ENCODE peak calls at places on chromosomes 12 and 14, in four cellular contexts. M, E, X and J are unnamed samples.

GRCh38 chr12:18146375-18146774 is 56.4 kb upstream of the RERGL start:
- DNase-seq in E (no peak), M (no peak), X (no peak), J (no peak)

GRCh38 chr12:11755311-11755930 is 105.9 kb downstream of the ETV6 start:
- DNase-seq in E (peak), M (no peak), X (no peak), J (no peak)

GRCh38 chr12:48002773-48003218 is 1.5 kb downstream of the COL2A1 start:
- DNase-seq in E (peak), X (no peak), M (peak), J (no peak)

GRCh38 chr14:90599748-90600507 is 203.1 kb downstream of the CALM1 start:
- DNase-seq in M (no peak), X (no peak), E (peak), J (no peak)

GRCh38 chr14:87935081-87935828 is 57.7 kb downstream of the GALC start:
- DNase-seq in M (no peak), E (no peak), X (no peak), J (no peak)

GRCh38 chr12:19021646-19022045 is 107.9 kb upstream of the PLEKHA5 start:
- DNase-seq in X (no peak), M (no peak), E (peak), J (no peak)

GRCh38 chr14:54773171-54774006 is 129.2 kb downstream of the GCH1 start:
- DNase-seq in E (peak), M (peak), X (peak), J (peak)

GRCh38 chr14:53956427-53957201 is at the start of gene BMP4:
- DNase-seq in M (peak), X (peak), E (peak), J (peak)

GRCh38 chr12:91178139-91178561 is 4.5 kb downstream of the DCN start:
- DNase-seq in E (peak), X (no peak), M (peak), J (no peak)

GRCh38 chr14:39268393-39268792 is 34.7 kb downstream of the MIA2 start:
- DNase-seq in M (peak), E (peak), X (no peak), J (no peak)

GRCh38 chr12:3630111-3630510 is 122.8 kb downstream of the CRACR2A start:
- DNase-seq in X (no peak), E (no peak), M (no peak), J (no peak)

GRCh38 chr12:2395352-2395977 is 342.7 kb downstream of the CACNA1C start:
- DNase-seq in X (peak), E (peak), M (peak), J (peak)

GRCh38 chr12:27843714-27844245 is 63.7 kb upstream of the MANSC4 start:
- DNase-seq in M (peak), E (peak), X (no peak), J (no peak)

GRCh38 chr12:87413784-87414183 is 615.4 kb downstream of the C12orf50 start:
- DNase-seq in M (no peak), X (no peak), E (peak), J (no peak)

GRCh38 chr14:65910108-65910507 is 497.6 kb downstream of the FUT8 start:
- DNase-seq in E (peak), X (no peak), M (peak), J (no peak)

GRCh38 chr14:25396128-25396527 is 346.2 kb upstream of the STXBP6 start:
- DNase-seq in E (no peak), X (no peak), M (no peak), J (no peak)

GRCh38 chr14:89237923-89238529 is 179.0 kb downstream of the FOXN3 start:
- DNase-seq in E (peak), M (peak), X (no peak), J (peak)

GRCh38 chr14:35879141-35879648 is 53.1 kb downstream of the BRMS1L start:
- DNase-seq in E (peak), M (no peak), X (no peak), J (no peak)

GRCh38 chr14:54622189-54622958 is 55.4 kb downstream of the SAMD4A start:
- DNase-seq in X (no peak), M (no peak), E (no peak), J (no peak)

GRCh38 chr12:89154743-89155530 is 197.4 kb downstream of the DUSP6 start:
- DNase-seq in X (no peak), M (no peak), E (peak), J (no peak)

GRCh38 chr14:24160850-24161804 is at the start of gene IRF9:
- DNase-seq in X (peak), E (peak), M (peak), J (peak)

GRCh38 chr12:82942521-82942920 is 255.8 kb downstream of the TMTC2 start:
- DNase-seq in E (no peak), M (no peak), X (no peak), J (no peak)

GRCh38 chr14:76564471-76565119 is 188.7 kb downstream of the ESRRB start:
- DNase-seq in M (peak), X (no peak), E (no peak), J (peak)

GRCh38 chr14:105096206-105096875 is 31.1 kb upstream of the GPR132 start:
- DNase-seq in X (no peak), M (no peak), E (no peak), J (no peak)

GRCh38 chr12:47920913-47921312 is 16.1 kb upstream of the VDR start:
- DNase-seq in M (no peak), X (no peak), E (no peak), J (no peak)

GRCh38 chr12:95663525-95663924 is 112.2 kb upstream of the USP44 start:
- DNase-seq in E (no peak), X (no peak), M (no peak), J (no peak)

GRCh38 chr12:25102402-25102801 is 92.6 kb downstream of the DNAI7 start:
- DNase-seq in X (no peak), M (peak), E (no peak), J (no peak)

GRCh38 chr12:67594888-67595287 is 53.7 kb upstream of the DYRK2 start:
- DNase-seq in X (no peak), E (no peak), M (no peak), J (no peak)

DNA sequence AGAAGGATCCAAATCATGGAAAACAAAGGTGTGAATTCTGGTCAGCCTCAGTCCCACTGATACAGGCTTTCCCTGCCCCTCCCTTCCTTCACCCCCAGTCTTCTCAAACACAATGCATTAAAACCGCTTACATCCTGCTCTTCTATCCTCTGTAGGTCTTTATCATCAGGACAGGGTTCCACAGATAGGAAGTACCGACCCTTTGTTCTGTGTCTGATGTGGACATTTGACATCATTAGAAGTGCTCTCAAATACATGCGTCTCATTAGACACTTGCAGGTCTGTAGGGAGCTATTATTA is 339 bp downstream of the EDDM3B start:
- DNase-seq in X (no peak), M (peak), E (no peak), J (no peak)
- H3K56ac ChIP-seq in X (no peak), M (no peak), E (no peak), J (no peak)

GRCh38 chr14:64636980-64637429 is 67.2 kb upstream of the PLEKHG3 start:
- DNase-seq in E (no peak), X (no peak), M (no peak), J (no peak)
- H3K56ac ChIP-seq in E (no peak), X (no peak), M (no peak), J (no peak)

DNA sequence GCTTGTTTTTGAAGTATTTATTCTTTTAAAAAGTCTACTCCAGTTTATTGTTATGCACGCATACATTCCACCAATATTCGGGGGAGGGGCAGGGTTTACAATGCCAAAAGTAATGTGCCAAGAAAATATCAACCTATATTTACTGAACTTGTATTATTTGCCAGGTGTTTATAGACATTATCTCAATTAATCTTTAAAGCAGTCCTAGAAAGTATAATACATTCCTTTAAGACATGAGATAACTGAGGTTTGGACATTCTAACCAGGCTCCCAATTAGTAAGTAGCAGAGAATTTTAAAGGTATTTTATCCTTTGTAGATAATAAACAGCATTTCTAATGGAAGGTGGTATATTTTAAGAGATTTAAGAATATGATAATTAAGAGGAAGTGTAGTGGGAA is 124.5 kb upstream of the LRIG3 start:
- DNase-seq in E (no peak), M (no peak), X (no peak), J (no peak)
- H3K56ac ChIP-seq in E (no peak), M (no peak), X (no peak), J (no peak)

GRCh38 chr12:104181313-104181712 is 34.3 kb upstream of the TXNRD1 start:
- DNase-seq in X (no peak), M (no peak), E (peak), J (no peak)
- H3K56ac ChIP-seq in X (no peak), M (no peak), E (peak), J (no peak)

GRCh38 chr14:68945190-68945584 is 33.9 kb downstream of the ACTN1 start:
- DNase-seq in X (no peak), E (no peak), M (no peak), J (no peak)
- H3K56ac ChIP-seq in X (no peak), E (no peak), M (no peak), J (no peak)

GRCh38 chr12:121022713-121023112 is 6.4 kb upstream of the C12orf43 start:
- DNase-seq in M (no peak), E (no peak), X (no peak), J (no peak)
- H3K56ac ChIP-seq in M (no peak), E (no peak), X (no peak), J (no peak)

DNA sequence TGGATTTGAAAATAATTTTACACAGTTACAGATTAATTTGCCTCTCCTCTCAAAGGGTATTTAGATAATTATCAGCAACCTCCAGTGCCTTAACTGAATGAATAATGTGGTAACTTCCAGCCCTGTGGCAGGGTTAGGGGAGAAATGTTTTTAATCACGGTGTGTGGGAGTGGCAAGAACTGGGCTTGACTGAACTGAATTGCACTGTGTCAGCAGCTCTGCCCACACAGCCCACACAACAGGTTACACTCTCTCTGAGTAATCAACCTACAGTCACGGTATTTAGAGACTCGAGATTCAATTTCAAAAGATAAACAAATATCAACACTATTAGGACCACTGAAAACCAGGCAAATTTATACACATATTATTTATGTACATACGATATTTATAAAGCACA is 198.5 kb downstream of the KCNC2 start:
- DNase-seq in E (no peak), M (no peak), X (no peak), J (no peak)
- H3K56ac ChIP-seq in E (no peak), M (no peak), X (no peak), J (no peak)

DNA sequence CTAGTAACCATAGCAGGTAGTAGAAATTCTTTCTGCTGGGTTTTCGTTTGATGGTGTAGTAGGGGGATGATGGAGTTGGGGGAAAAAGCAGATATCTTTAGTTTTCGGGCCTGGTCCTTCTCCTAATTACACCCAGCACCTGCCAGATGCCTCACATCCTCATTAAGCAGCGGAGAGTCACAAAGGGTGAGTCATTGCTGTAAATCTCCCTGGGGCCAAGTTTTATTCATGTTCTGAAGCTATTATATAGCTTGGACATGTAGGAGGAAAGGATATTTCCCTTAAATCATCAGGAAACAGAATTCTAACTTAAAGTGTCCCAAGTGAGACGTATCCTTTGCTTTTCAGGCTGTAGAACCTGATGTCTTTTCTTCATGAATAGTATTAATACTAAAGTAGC is 4.9 kb upstream of the NECAP1 start:
- DNase-seq in M (peak), X (no peak), E (peak), J (no peak)
- H3K56ac ChIP-seq in M (no peak), X (no peak), E (no peak), J (no peak)

DNA sequence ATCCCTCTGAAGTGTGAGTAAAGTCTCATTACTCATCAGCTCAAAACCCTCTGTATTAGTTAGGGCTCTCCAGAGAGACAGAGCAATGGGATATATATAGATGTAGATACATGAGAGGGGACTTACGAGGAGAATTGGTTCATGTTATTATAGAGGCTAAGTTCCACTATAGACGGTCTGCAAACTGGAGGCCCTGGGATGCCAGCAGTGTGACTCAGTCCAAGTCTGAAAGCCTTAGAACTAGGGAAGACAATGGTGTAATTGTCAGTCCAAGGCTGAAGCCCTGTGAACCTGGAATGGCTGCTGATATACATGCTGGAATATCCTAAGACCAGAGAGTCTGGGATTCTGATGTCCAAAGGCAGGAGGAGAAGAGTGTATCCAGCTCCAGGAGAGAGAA is 57.3 kb upstream of the CEP83 start:
- DNase-seq in E (peak), X (no peak), M (no peak), J (no peak)
- H3K56ac ChIP-seq in E (no peak), X (no peak), M (no peak), J (no peak)

GRCh38 chr12:77751939-77752338 is 78.8 kb upstream of the NAV3 start:
- DNase-seq in M (no peak), E (no peak), X (no peak), J (no peak)

GRCh38 chr12:77742631-77743030 is 88.1 kb upstream of the NAV3 start:
- DNase-seq in E (no peak), X (no peak), M (no peak), J (no peak)

GRCh38 chr12:77741974-77742517 is 88.6 kb upstream of the NAV3 start:
- DNase-seq in M (no peak), E (no peak), X (no peak), J (no peak)

DNA sequence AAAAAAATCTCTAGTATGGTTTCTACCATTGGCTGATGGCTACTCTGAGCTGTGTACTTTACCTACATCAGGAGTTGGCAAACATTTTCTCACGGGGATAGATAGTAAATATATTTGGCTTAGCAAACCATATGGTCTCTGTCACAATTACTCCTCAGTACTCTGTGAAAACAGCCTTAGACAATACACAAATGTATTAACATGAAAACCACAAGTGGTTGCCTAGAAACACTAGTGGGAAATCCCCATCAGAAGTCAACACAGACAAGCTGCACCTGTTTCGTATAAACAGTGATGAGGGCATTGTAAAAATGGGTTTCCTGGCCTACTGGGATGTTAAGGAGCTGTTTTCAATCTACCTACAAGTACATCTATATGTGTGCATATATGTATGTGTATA is 84.6 kb upstream of the NAV3 start:
- DNase-seq in X (no peak), M (no peak), E (peak), J (no peak)
- H3K56ac ChIP-seq in X (no peak), M (no peak), E (no peak), J (no peak)